ENCODE peak calls at places on chromosomes 2 and 18, in nine cellular contexts. One of them, this sample, is unnamed.
A peak's percentile ranks its signal among the peaks of the same experiment; 100 is the strongest.

GRCh38 chr2:64695656-64696310 is 42.1 kb upstream of the SERTAD2 start:
- DNase-seq in fibroblast of the aortic adventitia: peak; percentile 53
- DNase-seq in thyroid gland: no peak
- DNase-seq in dorsolateral prefrontal cortex: no peak
- DNase-seq in HFF-Myc: no peak
- DNase-seq in heart right ventricle: no peak
- DNase-seq in foreskin fibroblast: peak; percentile 35
- DNase-seq in AG04449: no peak
- DNase-seq in sigmoid colon: no peak
- DNase-seq in this sample: no peak

GRCh38 chr2:20930928-20931327 is 108.0 kb upstream of the LDAH start:
- DNase-seq in foreskin fibroblast: peak; percentile 14
- DNase-seq in HFF-Myc: peak; percentile 2
- DNase-seq in fibroblast of the aortic adventitia: peak; percentile 47
- DNase-seq in sigmoid colon: no peak
- DNase-seq in thyroid gland: no peak
- DNase-seq in AG04449: peak; percentile 51
- DNase-seq in heart right ventricle: no peak
- DNase-seq in dorsolateral prefrontal cortex: no peak
- DNase-seq in this sample: no peak

GRCh38 chr2:238940806-238941205 is 92.9 kb downstream of the TWIST2 start:
- DNase-seq in thyroid gland: no peak
- DNase-seq in foreskin fibroblast: no peak
- DNase-seq in heart right ventricle: no peak
- DNase-seq in sigmoid colon: peak; percentile 64
- DNase-seq in fibroblast of the aortic adventitia: no peak
- DNase-seq in HFF-Myc: no peak
- DNase-seq in dorsolateral prefrontal cortex: no peak
- DNase-seq in AG04449: no peak
- DNase-seq in this sample: no peak

GRCh38 chr2:231387904-231388724 is 7.4 kb upstream of the B3GNT7 start:
- DNase-seq in dorsolateral prefrontal cortex: peak; percentile 96
- DNase-seq in HFF-Myc: no peak
- DNase-seq in AG04449: no peak
- DNase-seq in heart right ventricle: peak; percentile 63
- DNase-seq in foreskin fibroblast: peak; percentile 68
- DNase-seq in fibroblast of the aortic adventitia: peak; percentile 14
- DNase-seq in sigmoid colon: peak; percentile 85
- DNase-seq in thyroid gland: no peak
- DNase-seq in this sample: no peak

GRCh38 chr2:220437938-220438337 is 810.5 kb downstream of the SLC4A3 start:
- DNase-seq in fibroblast of the aortic adventitia: no peak
- DNase-seq in HFF-Myc: no peak
- DNase-seq in thyroid gland: no peak
- DNase-seq in dorsolateral prefrontal cortex: no peak
- DNase-seq in sigmoid colon: no peak
- DNase-seq in AG04449: no peak
- DNase-seq in heart right ventricle: no peak
- DNase-seq in foreskin fibroblast: no peak
- DNase-seq in this sample: no peak

GRCh38 chr2:112712903-112713584 is 7.8 kb upstream of the NT5DC4 start:
- DNase-seq in fibroblast of the aortic adventitia: peak; percentile 20
- DNase-seq in thyroid gland: no peak
- DNase-seq in heart right ventricle: no peak
- DNase-seq in HFF-Myc: no peak
- DNase-seq in AG04449: no peak
- DNase-seq in foreskin fibroblast: peak; percentile 48
- DNase-seq in sigmoid colon: no peak
- DNase-seq in dorsolateral prefrontal cortex: no peak
- DNase-seq in this sample: no peak

GRCh38 chr2:195318440-195319111 is 338.4 kb upstream of the SLC39A10 start:
- DNase-seq in fibroblast of the aortic adventitia: peak; percentile 69
- DNase-seq in foreskin fibroblast: no peak
- DNase-seq in heart right ventricle: peak; percentile 6
- DNase-seq in thyroid gland: peak; percentile 15
- DNase-seq in HFF-Myc: no peak
- DNase-seq in AG04449: no peak
- DNase-seq in dorsolateral prefrontal cortex: peak; percentile 51
- DNase-seq in sigmoid colon: no peak
- DNase-seq in this sample: no peak

GRCh38 chr2:217248312-217248935 is 388.6 kb upstream of the TNP1 start:
- DNase-seq in heart right ventricle: peak; percentile 88
- DNase-seq in foreskin fibroblast: no peak
- DNase-seq in HFF-Myc: no peak
- DNase-seq in AG04449: no peak
- DNase-seq in thyroid gland: peak; percentile 98
- DNase-seq in sigmoid colon: peak; percentile 94
- DNase-seq in fibroblast of the aortic adventitia: peak; percentile 69
- DNase-seq in dorsolateral prefrontal cortex: peak; percentile 70
- DNase-seq in this sample: no peak

GRCh38 chr2:51212374-51212773 is 180.4 kb upstream of the NRXN1 start:
- DNase-seq in sigmoid colon: no peak
- DNase-seq in dorsolateral prefrontal cortex: no peak
- DNase-seq in foreskin fibroblast: no peak
- DNase-seq in thyroid gland: no peak
- DNase-seq in heart right ventricle: no peak
- DNase-seq in AG04449: no peak
- DNase-seq in HFF-Myc: no peak
- DNase-seq in fibroblast of the aortic adventitia: no peak
- DNase-seq in this sample: no peak

GRCh38 chr18:45802814-45803492 is 22.5 kb upstream of the SIGLEC15 start:
- DNase-seq in foreskin fibroblast: peak; percentile 98
- DNase-seq in dorsolateral prefrontal cortex: no peak
- DNase-seq in sigmoid colon: no peak
- DNase-seq in thyroid gland: no peak
- DNase-seq in fibroblast of the aortic adventitia: peak; percentile 99
- DNase-seq in AG04449: peak; percentile 95
- DNase-seq in HFF-Myc: peak; percentile 94
- DNase-seq in heart right ventricle: no peak
- DNase-seq in this sample: peak; percentile 94

GRCh38 chr2:149006883-149007543 is 31.5 kb upstream of the LYPD6B start:
- DNase-seq in fibroblast of the aortic adventitia: no peak
- DNase-seq in heart right ventricle: no peak
- DNase-seq in foreskin fibroblast: no peak
- DNase-seq in HFF-Myc: no peak
- DNase-seq in dorsolateral prefrontal cortex: no peak
- DNase-seq in sigmoid colon: no peak
- DNase-seq in AG04449: no peak
- DNase-seq in thyroid gland: no peak
- DNase-seq in this sample: no peak

GRCh38 chr2:161613161-161613560 is 11.1 kb upstream of the SLC4A10 start:
- DNase-seq in thyroid gland: no peak
- DNase-seq in dorsolateral prefrontal cortex: no peak
- DNase-seq in fibroblast of the aortic adventitia: no peak
- DNase-seq in heart right ventricle: no peak
- DNase-seq in foreskin fibroblast: no peak
- DNase-seq in sigmoid colon: no peak
- DNase-seq in HFF-Myc: no peak
- DNase-seq in AG04449: no peak
- DNase-seq in this sample: no peak

GRCh38 chr2:101083613-101084012 is 67.6 kb downstream of the TBC1D8 start:
- DNase-seq in fibroblast of the aortic adventitia: no peak
- DNase-seq in heart right ventricle: no peak
- DNase-seq in HFF-Myc: no peak
- DNase-seq in sigmoid colon: no peak
- DNase-seq in AG04449: no peak
- DNase-seq in thyroid gland: no peak
- DNase-seq in foreskin fibroblast: no peak
- DNase-seq in dorsolateral prefrontal cortex: no peak
- DNase-seq in this sample: no peak

GRCh38 chr2:101082993-101083392 is 68.2 kb downstream of the TBC1D8 start:
- DNase-seq in heart right ventricle: no peak
- DNase-seq in sigmoid colon: no peak
- DNase-seq in foreskin fibroblast: no peak
- DNase-seq in AG04449: no peak
- DNase-seq in fibroblast of the aortic adventitia: no peak
- DNase-seq in dorsolateral prefrontal cortex: no peak
- DNase-seq in thyroid gland: no peak
- DNase-seq in HFF-Myc: no peak
- DNase-seq in this sample: no peak

GRCh38 chr2:101089419-101089818 is 61.8 kb downstream of the TBC1D8 start:
- DNase-seq in dorsolateral prefrontal cortex: no peak
- DNase-seq in sigmoid colon: no peak
- DNase-seq in AG04449: no peak
- DNase-seq in foreskin fibroblast: no peak
- DNase-seq in thyroid gland: no peak
- DNase-seq in fibroblast of the aortic adventitia: no peak
- DNase-seq in heart right ventricle: no peak
- DNase-seq in HFF-Myc: no peak
- DNase-seq in this sample: no peak

GRCh38 chr2:101089942-101090799 is 61.0 kb downstream of the TBC1D8 start:
- DNase-seq in HFF-Myc: no peak
- DNase-seq in sigmoid colon: no peak
- DNase-seq in AG04449: no peak
- DNase-seq in foreskin fibroblast: no peak
- DNase-seq in thyroid gland: no peak
- DNase-seq in heart right ventricle: no peak
- DNase-seq in dorsolateral prefrontal cortex: no peak
- DNase-seq in fibroblast of the aortic adventitia: no peak
- DNase-seq in this sample: no peak

GRCh38 chr2:101087638-101088037 is 63.5 kb downstream of the TBC1D8 start:
- DNase-seq in sigmoid colon: no peak
- DNase-seq in thyroid gland: no peak
- DNase-seq in heart right ventricle: no peak
- DNase-seq in AG04449: no peak
- DNase-seq in foreskin fibroblast: no peak
- DNase-seq in dorsolateral prefrontal cortex: no peak
- DNase-seq in HFF-Myc: no peak
- DNase-seq in fibroblast of the aortic adventitia: peak; percentile 67
- DNase-seq in this sample: no peak
- TF ChIP-seq CTCF in sigmoid colon: no peak
- TF ChIP-seq CTCF in thyroid gland: no peak
- TF ChIP-seq CTCF in heart right ventricle: no peak
- TF ChIP-seq CTCF in AG04449: no peak
- TF ChIP-seq CTCF in foreskin fibroblast: no peak
- TF ChIP-seq CTCF in dorsolateral prefrontal cortex: no peak
- TF ChIP-seq CTCF in HFF-Myc: no peak
- TF ChIP-seq CTCF in fibroblast of the aortic adventitia: no peak
- TF ChIP-seq CTCF in this sample: no peak

GRCh38 chr2:166632616-166633015 is 138.6 kb upstream of the SCN7A start:
- DNase-seq in HFF-Myc: peak; percentile 74
- DNase-seq in AG04449: peak; percentile 63
- DNase-seq in heart right ventricle: no peak
- DNase-seq in thyroid gland: no peak
- DNase-seq in sigmoid colon: no peak
- DNase-seq in dorsolateral prefrontal cortex: no peak
- DNase-seq in fibroblast of the aortic adventitia: peak; percentile 92
- DNase-seq in foreskin fibroblast: peak; percentile 22
- DNase-seq in this sample: peak; percentile 42

GRCh38 chr2:166625670-166626069 is 131.6 kb upstream of the SCN7A start:
- DNase-seq in heart right ventricle: no peak
- DNase-seq in foreskin fibroblast: no peak
- DNase-seq in thyroid gland: no peak
- DNase-seq in HFF-Myc: no peak
- DNase-seq in AG04449: no peak
- DNase-seq in sigmoid colon: no peak
- DNase-seq in dorsolateral prefrontal cortex: no peak
- DNase-seq in fibroblast of the aortic adventitia: peak; percentile 16
- DNase-seq in this sample: no peak

GRCh38 chr2:166628478-166629136 is 134.6 kb upstream of the SCN7A start:
- DNase-seq in foreskin fibroblast: no peak
- DNase-seq in sigmoid colon: no peak
- DNase-seq in fibroblast of the aortic adventitia: no peak
- DNase-seq in dorsolateral prefrontal cortex: no peak
- DNase-seq in HFF-Myc: no peak
- DNase-seq in heart right ventricle: no peak
- DNase-seq in AG04449: no peak
- DNase-seq in thyroid gland: no peak
- DNase-seq in this sample: no peak

DNA sequence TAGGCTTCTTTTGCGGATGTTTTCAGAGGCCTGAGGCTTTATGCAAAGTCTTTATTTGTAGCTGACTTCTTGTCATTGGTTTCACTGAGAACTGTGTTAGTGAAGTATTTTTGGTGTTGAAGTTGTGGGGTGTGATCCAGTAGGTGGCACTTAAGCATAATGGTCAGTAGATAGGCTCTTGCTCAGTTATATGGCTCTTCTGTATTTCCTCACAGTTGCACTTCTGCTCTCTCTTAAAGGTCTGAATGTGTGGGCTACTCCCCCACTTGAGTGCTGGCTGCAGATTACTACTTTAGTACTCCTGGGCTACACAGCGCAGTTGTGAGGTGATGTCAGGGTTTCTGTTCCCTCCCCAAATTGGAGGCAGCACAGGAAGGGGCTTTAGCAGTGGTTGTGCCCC is 133.8 kb upstream of the SCN7A start:
- DNase-seq in AG04449: no peak
- DNase-seq in sigmoid colon: no peak
- DNase-seq in thyroid gland: no peak
- DNase-seq in heart right ventricle: no peak
- DNase-seq in foreskin fibroblast: no peak
- DNase-seq in HFF-Myc: no peak
- DNase-seq in fibroblast of the aortic adventitia: no peak
- DNase-seq in dorsolateral prefrontal cortex: no peak
- DNase-seq in this sample: no peak
- TF ChIP-seq CTCF in AG04449: no peak
- TF ChIP-seq CTCF in sigmoid colon: no peak
- TF ChIP-seq CTCF in thyroid gland: no peak
- TF ChIP-seq CTCF in heart right ventricle: no peak
- TF ChIP-seq CTCF in foreskin fibroblast: no peak
- TF ChIP-seq CTCF in HFF-Myc: no peak
- TF ChIP-seq CTCF in fibroblast of the aortic adventitia: no peak
- TF ChIP-seq CTCF in dorsolateral prefrontal cortex: no peak
- TF ChIP-seq CTCF in this sample: no peak

GRCh38 chr18:5851998-5852397 is 43.3 kb downstream of the TMEM200C start:
- DNase-seq in AG04449: no peak
- DNase-seq in fibroblast of the aortic adventitia: no peak
- DNase-seq in foreskin fibroblast: no peak
- DNase-seq in dorsolateral prefrontal cortex: no peak
- DNase-seq in sigmoid colon: no peak
- DNase-seq in heart right ventricle: no peak
- DNase-seq in HFF-Myc: no peak
- DNase-seq in thyroid gland: no peak
- DNase-seq in this sample: no peak
- TF ChIP-seq CTCF in AG04449: no peak
- TF ChIP-seq CTCF in fibroblast of the aortic adventitia: no peak
- TF ChIP-seq CTCF in foreskin fibroblast: no peak
- TF ChIP-seq CTCF in dorsolateral prefrontal cortex: peak; percentile 22
- TF ChIP-seq CTCF in sigmoid colon: no peak
- TF ChIP-seq CTCF in heart right ventricle: no peak
- TF ChIP-seq CTCF in HFF-Myc: no peak
- TF ChIP-seq CTCF in thyroid gland: no peak
- TF ChIP-seq CTCF in this sample: no peak

DNA sequence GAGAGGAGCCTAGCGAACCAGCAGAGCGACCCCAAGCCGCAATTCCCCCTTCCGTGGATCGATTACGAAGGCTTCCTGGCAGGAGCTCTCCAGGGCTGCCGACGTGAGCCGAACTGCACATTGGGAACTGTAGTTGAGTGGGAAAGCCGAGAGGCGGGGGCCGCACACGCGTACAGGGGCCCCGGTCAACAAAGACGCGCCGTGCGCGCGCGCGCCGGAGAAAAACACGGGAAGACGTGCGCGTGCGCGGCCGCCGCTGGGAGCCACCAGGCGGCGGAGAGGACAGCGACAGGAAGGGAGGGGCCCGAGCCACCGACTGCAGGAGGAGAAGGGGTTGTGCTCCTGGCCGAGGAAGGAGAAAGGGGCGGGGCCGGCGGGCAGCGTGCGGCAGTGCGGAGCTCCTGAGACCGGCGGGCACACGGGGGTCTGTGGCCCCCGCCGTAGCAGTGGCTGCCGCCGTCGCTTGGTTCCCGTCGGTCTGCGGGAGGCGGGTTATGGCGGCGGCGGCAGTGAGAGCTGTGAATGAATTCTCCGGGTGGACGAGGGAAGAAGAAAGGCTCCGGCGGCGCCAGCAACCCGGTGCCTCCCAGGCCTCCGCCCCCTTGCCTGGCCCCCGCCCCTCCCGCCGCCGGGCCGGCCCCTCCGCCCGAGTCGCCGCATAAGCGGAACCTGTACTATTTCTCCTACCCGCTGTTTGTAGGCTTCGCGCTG is at the start of gene SPAST:
- DNase-seq in fibroblast of the aortic adventitia: peak; percentile 92
- DNase-seq in foreskin fibroblast: peak; percentile 97
- DNase-seq in HFF-Myc: peak; percentile 88
- DNase-seq in AG04449: peak; percentile 59
- DNase-seq in sigmoid colon: peak; percentile 98
- DNase-seq in thyroid gland: peak; percentile 98
- DNase-seq in heart right ventricle: peak; percentile 97
- DNase-seq in dorsolateral prefrontal cortex: peak; percentile 98
- DNase-seq in this sample: peak; percentile 87
- TF ChIP-seq CTCF in fibroblast of the aortic adventitia: peak; percentile 60
- TF ChIP-seq CTCF in foreskin fibroblast: peak; percentile 33
- TF ChIP-seq CTCF in HFF-Myc: peak; percentile 45
- TF ChIP-seq CTCF in AG04449: peak; percentile 76
- TF ChIP-seq CTCF in sigmoid colon: peak; percentile 66
- TF ChIP-seq CTCF in thyroid gland: peak; percentile 65
- TF ChIP-seq CTCF in heart right ventricle: peak; percentile 70
- TF ChIP-seq CTCF in dorsolateral prefrontal cortex: peak; percentile 66
- TF ChIP-seq CTCF in this sample: peak; percentile 62

This sample was measured in BJ.